ENCODE peak calls at places on chromosomes 3 and 15, in six cellular contexts. N is astrocyte of the spinal cord, G is HCT116, R is fibroblast of mammary gland, B is colonic mucosa, F is AG04450. K is an unnamed sample.

GRCh38 chr15:58931985-58932384 is 1.5 kb downstream of the SLTM start:
- DNase-seq in N (peak), G (no peak), R (peak), B (peak), F (no peak), K (no peak)

GRCh38 chr15:101590785-101591184 is 61.4 kb downstream of the TM2D3 start:
- DNase-seq in N (no peak), G (no peak), R (no peak), B (no peak), F (no peak), K (no peak)

GRCh38 chr3:51682079-51682478 is 11.0 kb downstream of the TEX264 start:
- DNase-seq in N (peak), G (peak), R (peak), B (peak), F (peak), K (peak)

GRCh38 chr3:144770291-144770690 is 798.7 kb downstream of the DIPK2A start:
- DNase-seq in N (no peak), G (no peak), R (no peak), B (no peak), F (no peak), K (peak)

GRCh38 chr3:33664195-33664594 is 53.9 kb downstream of the CLASP2 start:
- DNase-seq in N (peak), G (no peak), R (peak), B (no peak), F (peak), K (peak)

GRCh38 chr3:86563358-86563970 is 427.5 kb downstream of the VGLL3 start:
- DNase-seq in N (peak), G (peak), R (peak), B (no peak), F (peak), K (peak)

GRCh38 chr3:30848093-30848779 is 46.2 kb downstream of the GADL1 start:
- DNase-seq in N (no peak), G (no peak), R (no peak), B (no peak), F (no peak), K (peak)

GRCh38 chr3:31550452-31551251 is 17.9 kb downstream of the STT3B start:
- DNase-seq in N (peak), G (no peak), R (peak), B (no peak), F (no peak), K (no peak)

GRCh38 chr15:90062729-90063684 is 39.3 kb downstream of the IDH2 start:
- DNase-seq in N (no peak), G (no peak), R (no peak), B (no peak), F (no peak), K (no peak)

GRCh38 chr3:65734792-65735191 is 303.9 kb downstream of the MAGI1 start:
- DNase-seq in N (no peak), G (no peak), R (no peak), B (no peak), F (no peak), K (no peak)

GRCh38 chr3:43162573-43163084 is 56.8 kb upstream of the POMGNT2 start:
- DNase-seq in N (no peak), G (no peak), R (no peak), B (no peak), F (no peak), K (no peak)

GRCh38 chr3:187742351-187743171 is 2.7 kb downstream of the BCL6 start:
- DNase-seq in N (peak), G (no peak), R (peak), B (peak), F (no peak), K (no peak)

GRCh38 chr3:171056528-171056927 is 30.0 kb upstream of the SLC2A2 start:
- DNase-seq in N (peak), G (no peak), R (peak), B (no peak), F (peak), K (no peak)

GRCh38 chr3:108552267-108553159 is 36.7 kb downstream of the CIP2A start:
- DNase-seq in N (peak), G (peak), R (peak), B (no peak), F (peak), K (no peak)

GRCh38 chr3:88150371-88150770 is 612 bp downstream of the C3orf38 start:
- DNase-seq in N (no peak), G (no peak), R (peak), B (no peak), F (no peak), K (no peak)

GRCh38 chr3:65048151-65048550 is 360.4 kb upstream of the ADAMTS9 start:
- DNase-seq in N (no peak), G (no peak), R (no peak), B (no peak), F (no peak), K (no peak)

GRCh38 chr3:17302774-17303173 is 418.0 kb downstream of the PLCL2 start:
- DNase-seq in N (peak), G (no peak), R (peak), B (no peak), F (no peak), K (peak)

GRCh38 chr3:8964436-8965370 is 1.4 kb upstream of the RAD18 start:
- DNase-seq in N (peak), G (peak), R (peak), B (peak), F (no peak), K (peak)

GRCh38 chr15:50219820-50220219 is 37.8 kb downstream of the SLC27A2 start:
- DNase-seq in N (peak), G (peak), R (peak), B (no peak), F (no peak), K (no peak)

GRCh38 chr3:140086642-140087041 is 151.7 kb downstream of the CLSTN2 start:
- DNase-seq in N (no peak), G (no peak), R (no peak), B (no peak), F (no peak), K (no peak)

GRCh38 chr15:29115093-29115991 is 154.3 kb downstream of the NSMCE3 start:
- DNase-seq in N (peak), G (no peak), R (no peak), B (no peak), F (no peak), K (no peak)

GRCh38 chr3:50237133-50237651 is 1.2 kb downstream of the GNAI2 start:
- DNase-seq in N (no peak), G (no peak), R (peak), B (no peak), F (no peak), K (no peak)

GRCh38 chr15:41967506-41968206 is 4.7 kb downstream of the EHD4 start:
- DNase-seq in N (peak), G (no peak), R (peak), B (no peak), F (no peak), K (peak)

GRCh38 chr3:29635888-29636287 is 355.0 kb downstream of the RBMS3 start:
- DNase-seq in N (no peak), G (no peak), R (no peak), B (no peak), F (no peak), K (no peak)

GRCh38 chr3:5004319-5005152 is 25.3 kb downstream of the BHLHE40 start:
- DNase-seq in N (no peak), G (no peak), R (no peak), B (no peak), F (no peak), K (no peak)

GRCh38 chr15:60618206-60618605 is 139.3 kb upstream of the ICE2 start:
- DNase-seq in N (no peak), G (no peak), R (no peak), B (no peak), F (no peak), K (no peak)

GRCh38 chr3:145906755-145907154 is 254.2 kb downstream of the PLOD2 start:
- DNase-seq in N (no peak), G (no peak), R (no peak), B (no peak), F (no peak), K (no peak)

GRCh38 chr3:190359813-190360212 is 28.1 kb upstream of the CLDN16 start:
- DNase-seq in N (no peak), G (no peak), R (no peak), B (no peak), F (no peak), K (no peak)

GRCh38 chr15:57534279-57534678 is 57.4 kb upstream of the MYZAP start:
- DNase-seq in N (no peak), G (no peak), R (peak), B (no peak), F (no peak), K (no peak)

GRCh38 chr3:160372780-160373179 is 26.2 kb downstream of the IFT80 start:
- DNase-seq in N (peak), G (no peak), R (peak), B (no peak), F (peak), K (no peak)

GRCh38 chr15:38299216-38299615 is 46.6 kb downstream of the SPRED1 start:
- DNase-seq in N (peak), G (no peak), R (peak), B (no peak), F (peak), K (peak)

GRCh38 chr3:141153679-141153966 is 78.0 kb upstream of the PXYLP1 start:
- DNase-seq in N (no peak), G (no peak), R (no peak), B (no peak), F (no peak), K (no peak)

GRCh38 chr3:121567649-121568048 is at the start of gene ARGFX:
- DNase-seq in N (no peak), G (no peak), R (no peak), B (no peak), F (no peak), K (no peak)

GRCh38 chr3:43759297-43759782 is 68.6 kb downstream of the ABHD5 start:
- DNase-seq in N (peak), G (no peak), R (peak), B (no peak), F (no peak), K (no peak)

GRCh38 chr15:31272558-31273257 is 53.9 kb upstream of the KLF13 start:
- DNase-seq in N (no peak), G (no peak), R (no peak), B (peak), F (no peak), K (no peak)

GRCh38 chr3:179401561-179401960 is 49.7 kb downstream of the GNB4 start:
- DNase-seq in N (peak), G (no peak), R (no peak), B (no peak), F (no peak), K (no peak)

GRCh38 chr3:172201990-172202318 is 162.6 kb downstream of the FNDC3B start:
- DNase-seq in N (peak), G (no peak), R (peak), B (no peak), F (peak), K (peak)
- H3K4me3 ChIP-seq in N (no peak), G (no peak), R (no peak), B (no peak), F (no peak), K (no peak)

GRCh38 chr3:100523050-100523760 is 30.8 kb downstream of the TMEM45A start:
- DNase-seq in N (no peak), G (no peak), R (no peak), B (no peak), F (no peak), K (no peak)

GRCh38 chr3:100527347-100527735 is 34.9 kb downstream of the TMEM45A start:
- DNase-seq in N (no peak), G (no peak), R (no peak), B (no peak), F (no peak), K (no peak)

GRCh38 chr3:100522125-100522524 is 29.7 kb downstream of the TMEM45A start:
- DNase-seq in N (no peak), G (no peak), R (no peak), B (no peak), F (no peak), K (no peak)

GRCh38 chr3:100526613-100527346 is 34.4 kb downstream of the TMEM45A start:
- DNase-seq in N (no peak), G (no peak), R (no peak), B (no peak), F (no peak), K (no peak)

DNA sequence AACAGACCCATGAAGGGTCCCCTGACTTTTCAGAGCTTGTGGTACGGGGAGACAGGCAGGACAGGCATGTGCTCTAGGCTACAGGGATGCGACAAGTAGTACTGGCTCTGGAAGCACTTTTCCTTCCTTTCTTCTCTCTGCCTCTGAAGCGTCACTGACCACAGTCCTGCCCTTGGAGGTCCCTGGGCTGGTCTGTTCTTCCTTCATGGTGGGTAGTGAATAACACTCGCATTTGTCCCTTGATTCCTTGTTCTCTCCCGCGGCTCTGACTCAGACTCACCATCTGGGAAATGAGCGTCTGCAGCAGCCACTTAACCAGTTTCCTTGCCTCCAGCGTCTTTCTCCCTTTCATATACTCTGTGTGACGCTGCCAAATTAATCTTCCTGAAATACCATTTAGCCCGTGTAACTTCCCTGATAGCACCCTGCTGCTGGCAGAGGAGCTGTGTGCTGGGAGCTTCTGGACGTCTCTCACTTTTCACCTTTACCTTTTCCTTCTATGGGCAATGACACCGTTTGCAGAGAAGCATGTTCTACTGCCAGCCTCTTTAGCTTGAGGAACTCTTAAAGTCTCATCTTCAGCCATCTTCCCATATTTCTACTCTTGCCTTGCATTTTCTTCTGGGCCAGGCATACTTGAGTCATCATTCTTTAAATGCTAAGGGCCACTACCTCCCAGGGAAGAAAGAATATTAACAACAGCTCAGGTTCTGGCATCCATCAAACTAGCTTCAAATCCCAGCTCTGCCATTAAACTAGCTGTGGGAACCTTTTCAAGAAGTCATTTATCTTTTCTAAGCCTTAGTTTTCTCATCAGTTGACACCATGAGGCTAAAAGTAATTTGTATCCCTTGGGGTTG is 33.6 kb downstream of the TMEM45A start:
- DNase-seq in N (peak), G (peak), R (peak), B (no peak), F (no peak), K (peak)
- H3K4me3 ChIP-seq in N (peak), G (no peak), R (no peak), B (no peak), F (no peak), K (no peak)

GRCh38 chr15:37103475-37104071 is 3.2 kb upstream of the MEIS2 start:
- DNase-seq in N (no peak), G (no peak), R (no peak), B (no peak), F (no peak), K (no peak)
- H3K4me3 ChIP-seq in N (peak), G (no peak), R (peak), B (no peak), F (no peak), K (no peak)

DNA sequence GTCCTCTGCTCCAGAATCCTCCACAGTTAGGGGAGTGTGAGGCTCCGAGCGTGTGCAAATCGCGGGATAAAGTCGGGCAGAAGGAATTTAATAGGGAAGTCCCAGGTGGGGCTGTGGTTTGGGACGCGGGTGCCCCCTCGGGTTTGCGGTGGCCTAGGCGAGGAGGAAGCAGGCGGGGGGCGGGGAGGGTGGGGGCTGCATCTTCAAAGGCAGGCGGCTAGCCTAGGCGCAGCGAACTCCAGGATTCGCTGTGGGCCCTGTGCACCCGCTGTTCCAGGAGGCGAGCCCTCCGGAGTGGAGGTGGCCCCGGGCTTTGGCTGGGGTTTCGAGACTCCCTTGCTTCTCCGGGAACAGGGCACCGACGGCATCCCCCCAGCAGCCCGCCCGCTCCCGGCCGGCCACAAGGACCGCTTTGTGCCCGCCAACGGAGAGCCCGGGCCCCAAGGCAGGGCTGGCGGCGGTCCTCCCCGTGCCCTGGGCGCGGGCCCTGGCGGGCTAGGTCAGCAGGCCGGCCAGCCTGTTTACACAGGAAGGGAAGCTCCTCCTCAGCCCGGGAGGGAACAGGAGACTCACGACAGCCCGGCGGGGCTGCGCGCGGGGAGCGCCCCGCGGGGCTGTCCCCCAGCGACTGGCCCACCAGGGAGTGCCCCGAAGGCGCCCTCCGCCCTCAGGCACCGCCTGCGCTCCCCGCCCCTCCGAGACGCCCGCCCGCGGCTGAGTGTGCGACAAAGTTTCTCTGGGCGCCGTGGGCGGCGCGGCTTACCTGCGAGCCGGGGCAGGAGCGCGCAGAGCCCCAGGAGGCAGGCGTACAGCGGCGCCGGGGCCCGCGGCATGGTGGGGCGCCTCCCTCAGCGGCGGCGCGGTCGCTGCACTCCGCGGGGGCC is 755 bp downstream of the ITGB5 start:
- DNase-seq in N (peak), G (no peak), R (peak), B (peak), F (no peak), K (no peak)
- H3K4me3 ChIP-seq in N (peak), G (peak), R (peak), B (peak), F (peak), K (peak)

DNA sequence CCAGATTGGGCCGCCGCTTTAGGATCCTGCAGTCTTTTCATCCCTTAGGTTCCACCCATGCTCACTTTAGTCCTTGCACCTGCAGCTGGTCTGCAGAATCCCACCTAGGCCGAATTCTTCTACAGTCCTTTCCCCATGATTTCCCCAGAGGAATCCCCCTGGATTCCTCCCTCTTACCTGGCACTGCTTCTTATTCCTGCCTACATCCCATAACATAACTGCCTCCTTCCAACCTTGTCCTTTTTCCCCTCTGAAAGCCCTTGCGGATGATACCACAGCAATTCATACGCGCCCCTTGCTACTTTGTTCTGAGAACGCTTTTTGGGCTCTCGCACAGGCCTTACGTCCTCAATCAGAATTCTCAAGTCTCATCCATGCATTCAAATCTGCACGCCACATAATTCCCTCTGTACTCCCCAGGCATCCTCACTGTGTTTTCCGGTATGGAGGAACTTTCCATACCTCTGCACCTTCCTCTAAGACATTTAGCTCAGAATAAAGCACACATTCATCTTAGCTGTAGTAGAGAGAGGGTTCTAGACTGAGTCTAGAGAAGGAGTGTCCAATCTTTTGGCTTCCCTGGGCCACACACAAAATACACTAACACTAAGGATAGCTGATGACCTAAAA is 615 bp downstream of the EIF2AK4 start:
- DNase-seq in N (peak), G (no peak), R (peak), B (peak), F (no peak), K (no peak)
- H3K4me3 ChIP-seq in N (peak), G (peak), R (peak), B (peak), F (peak), K (peak)

GRCh38 chr15:45399381-45400212 is 21.3 kb upstream of the GATM start:
- DNase-seq in N (peak), G (peak), R (peak), B (no peak), F (no peak), K (no peak)

GRCh38 chr15:45397116-45397665 is 18.8 kb upstream of the GATM start:
- DNase-seq in N (no peak), G (no peak), R (no peak), B (no peak), F (no peak), K (no peak)

GRCh38 chr15:45402955-45403892 is 24.9 kb upstream of the GATM start:
- DNase-seq in N (peak), G (no peak), R (peak), B (peak), F (no peak), K (no peak)

GRCh38 chr15:45401665-45402161 is 23.4 kb upstream of the GATM start:
- DNase-seq in N (no peak), G (no peak), R (no peak), B (no peak), F (no peak), K (no peak)

GRCh38 chr15:45402162-45402954 is 24.0 kb upstream of the GATM start:
- DNase-seq in N (peak), G (peak), R (peak), B (peak), F (peak), K (peak)
- H3K4me3 ChIP-seq in N (peak), G (peak), R (peak), B (peak), F (peak), K (peak)

DNA sequence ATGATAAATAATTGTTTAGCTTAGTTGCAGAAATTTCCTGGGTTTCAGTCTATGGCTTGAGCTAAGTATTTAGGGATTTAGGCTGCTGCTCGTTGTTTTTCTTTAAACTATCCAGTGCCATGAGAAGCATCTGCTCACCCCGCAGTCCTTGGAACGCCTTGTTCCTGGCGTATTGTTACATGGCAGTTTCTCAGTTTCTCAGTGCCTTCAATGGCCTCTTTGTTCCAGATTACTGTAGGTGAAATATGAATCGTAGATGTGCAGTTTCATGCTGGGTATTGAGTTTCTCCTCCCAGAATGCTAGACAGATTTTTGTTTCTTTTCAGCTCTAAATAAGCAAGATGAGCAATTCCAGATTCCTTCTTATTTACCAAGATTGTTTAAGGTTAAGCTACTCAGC is 269.5 kb upstream of the GBE1 start:
- DNase-seq in N (peak), G (no peak), R (no peak), B (no peak), F (no peak), K (peak)
- H3K4me3 ChIP-seq in N (no peak), G (no peak), R (no peak), B (no peak), F (no peak), K (no peak)

K was measured in skeletal muscle cell.